ENCODE peak calls at places on chromosomes 5 and 9, in four cellular contexts. X, R, M and H are unnamed samples. For H3K9me3, the result is how much of the 10 kb centered on the place peaks cover.

GRCh38 chr5:134245101-134245604 is 19.3 kb upstream of the PPP2CA start:
- DNase-seq in R (peak), M (peak), X (no peak), H (peak)

GRCh38 chr5:14270212-14270702 is 127.1 kb downstream of the TRIO start:
- DNase-seq in M (peak), R (peak), X (no peak), H (peak)

GRCh38 chr5:67414712-67415111 is 218.1 kb upstream of the CD180 start:
- DNase-seq in M (no peak), R (no peak), X (no peak), H (no peak)

GRCh38 chr9:6686396-6686795 is 40.9 kb upstream of the GLDC start:
- DNase-seq in R (peak), M (no peak), X (no peak), H (peak)

GRCh38 chr9:115517335-115518075 is 399.5 kb upstream of the TNC start:
- DNase-seq in M (no peak), X (no peak), R (no peak), H (no peak)

GRCh38 chr5:13746026-13746425 is 198.5 kb downstream of the DNAH5 start:
- DNase-seq in M (no peak), R (no peak), X (no peak), H (no peak)

GRCh38 chr9:99782962-99783718 is 38.5 kb upstream of the NR4A3 start:
- DNase-seq in X (no peak), R (no peak), M (no peak), H (no peak)

GRCh38 chr5:153212471-153212870 is 278.0 kb upstream of the GRIA1 start:
- DNase-seq in M (no peak), X (no peak), R (no peak), H (no peak)

GRCh38 chr5:112646139-112646941 is 91.3 kb upstream of the APC start:
- DNase-seq in M (peak), R (no peak), X (no peak), H (no peak)

GRCh38 chr5:52990531-52990925 is 1.4 kb downstream of the ITGA2 start:
- DNase-seq in X (no peak), M (no peak), R (no peak), H (no peak)

GRCh38 chr5:97022898-97023297 is 87.0 kb downstream of the LNPEP start:
- DNase-seq in R (no peak), X (no peak), M (no peak), H (no peak)

GRCh38 chr5:59069438-59070079 is 486.7 kb downstream of the RAB3C start:
- DNase-seq in X (no peak), R (peak), M (no peak), H (peak)

GRCh38 chr9:137613259-137613658 is 5.5 kb upstream of the EHMT1 start:
- DNase-seq in M (no peak), X (no peak), R (no peak), H (no peak)

GRCh38 chr5:180468732-180469585 is 25.2 kb upstream of the CNOT6 start:
- DNase-seq in X (no peak), R (no peak), M (no peak), H (no peak)

GRCh38 chr5:180467028-180467427 is 27.2 kb upstream of the CNOT6 start:
- DNase-seq in R (no peak), M (no peak), X (no peak), H (peak)

GRCh38 chr5:180467576-180467975 is 26.6 kb upstream of the CNOT6 start:
- DNase-seq in R (no peak), X (no peak), M (no peak), H (no peak)

GRCh38 chr5:180469586-180469865 is 24.7 kb upstream of the CNOT6 start:
- DNase-seq in R (no peak), M (no peak), X (no peak), H (no peak)

GRCh38 chr5:180467989-180468731 is 26.0 kb upstream of the CNOT6 start:
- DNase-seq in M (no peak), X (no peak), R (no peak), H (no peak)
- TF ChIP-seq MYC in M (no peak), X (no peak), R (no peak), H (no peak)

DNA sequence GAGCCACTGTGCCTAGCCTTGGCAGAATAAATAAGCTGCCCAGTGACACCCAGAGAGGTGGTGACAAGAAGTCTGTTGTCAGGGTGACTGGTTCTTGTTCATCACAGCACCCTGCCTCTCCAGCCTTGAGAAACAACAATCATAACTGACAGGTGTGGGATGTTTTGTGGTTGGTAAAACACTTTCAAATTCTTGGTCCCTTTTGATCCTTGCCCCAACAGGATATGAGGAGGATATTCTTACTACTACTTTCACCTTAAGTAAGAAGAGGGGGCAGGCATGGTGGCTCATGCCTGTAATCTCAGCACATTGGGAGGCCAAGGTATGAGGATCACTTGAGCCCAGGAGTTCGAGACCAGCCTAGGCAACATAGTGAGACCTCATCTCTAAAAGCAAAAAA is 14.2 kb upstream of the FRRS1L start:
- DNase-seq in M (no peak), X (peak), R (no peak), H (no peak)
- TF ChIP-seq USF2 in M (no peak), X (no peak), R (no peak), H (no peak)

GRCh38 chr5:150945501-150945900 is 40.7 kb upstream of the ZNF300 start:
- DNase-seq in R (no peak), M (no peak), X (no peak), H (no peak)

GRCh38 chr5:150948539-150948938 is 43.8 kb upstream of the ZNF300 start:
- DNase-seq in X (no peak), M (no peak), R (no peak), H (no peak)

GRCh38 chr5:150945947-150946346 is 41.2 kb upstream of the ZNF300 start:
- DNase-seq in R (no peak), M (peak), X (no peak), H (no peak)

GRCh38 chr5:150946351-150946905 is 41.6 kb upstream of the ZNF300 start:
- DNase-seq in M (peak), X (no peak), R (no peak), H (no peak)
- H3K9me3 ChIP-seq in M (under half), X (under half), R (half or more), H (under half)

GRCh38 chr9:124782661-124783574 is 6.0 kb downstream of the OLFML2A start:
- DNase-seq in M (no peak), X (no peak), R (no peak), H (no peak)
- TF ChIP-seq MYC in M (no peak), X (no peak), R (no peak), H (no peak)